ENCODE peak calls at places on chromosomes 3 and 15, in eight cellular contexts. M is K562, V is HepG2, N is H1, K is A549, J is endothelial cell of umbilical vein, G is HCT116, Z is GM12878. W is an unnamed sample.
A peak's percentile ranks its signal among the peaks of the same experiment; 100 is the strongest.

GRCh38 chr15:68679961-68680371 is 101.2 kb downstream of the CORO2B start:
- DNase-seq in M (no peak), K (no peak), Z (no peak), V (no peak), J (no peak), G (no peak), N (no peak), W (no peak)

GRCh38 chr15:85786778-85787114 is 8.0 kb downstream of the KLHL25 start:
- DNase-seq in V (peak; percentile 56), G (no peak), K (no peak), N (no peak), J (no peak), M (no peak), Z (no peak), W (no peak)

GRCh38 chr3:60536420-60536819 is 714.8 kb downstream of the FHIT start:
- DNase-seq in M (no peak), Z (peak; percentile 66), N (no peak), V (no peak), K (no peak), J (no peak), G (no peak), W (no peak)

GRCh38 chr3:175426805-175427204 is 567.7 kb downstream of the NAALADL2 start:
- DNase-seq in J (no peak), K (no peak), Z (no peak), V (no peak), N (no peak), M (no peak), G (no peak), W (no peak)

GRCh38 chr15:62870216-62870615 is 172.3 kb upstream of the TPM1 start:
- DNase-seq in Z (no peak), M (no peak), N (no peak), V (no peak), J (no peak), G (no peak), K (no peak), W (no peak)

GRCh38 chr3:9224490-9224889 is 25.0 kb downstream of the SRGAP3 start:
- DNase-seq in N (no peak), M (no peak), Z (peak; percentile 53), J (no peak), K (no peak), G (no peak), V (no peak), W (peak; percentile 32)

GRCh38 chr15:100787567-100787941 is 92.1 kb upstream of the ALDH1A3 start:
- DNase-seq in V (no peak), J (no peak), Z (no peak), N (no peak), K (no peak), G (no peak), M (no peak), W (no peak)

GRCh38 chr15:27669641-27670040 is 429.5 kb downstream of the OCA2 start:
- DNase-seq in G (no peak), K (no peak), N (no peak), V (peak; percentile 13), J (no peak), Z (no peak), M (no peak), W (no peak)

GRCh38 chr15:67998599-67999122 is 55.5 kb upstream of the PIAS1 start:
- DNase-seq in M (no peak), N (no peak), K (peak; percentile 50), G (no peak), J (no peak), Z (no peak), V (no peak), W (no peak)

GRCh38 chr15:75109731-75110130 is 86.3 kb downstream of the PPCDC start:
- DNase-seq in N (no peak), M (peak; percentile 4), Z (no peak), G (no peak), V (no peak), K (no peak), J (no peak), W (peak; percentile 67)

GRCh38 chr3:81426826-81427565 is 334.4 kb downstream of the GBE1 start:
- DNase-seq in Z (no peak), N (peak; percentile 13), V (no peak), J (no peak), K (no peak), G (no peak), M (no peak), W (no peak)

GRCh38 chr15:49507261-49507660 is 84.2 kb downstream of the FGF7 start:
- DNase-seq in M (no peak), K (no peak), Z (no peak), N (no peak), V (no peak), J (no peak), G (no peak), W (no peak)

DNA sequence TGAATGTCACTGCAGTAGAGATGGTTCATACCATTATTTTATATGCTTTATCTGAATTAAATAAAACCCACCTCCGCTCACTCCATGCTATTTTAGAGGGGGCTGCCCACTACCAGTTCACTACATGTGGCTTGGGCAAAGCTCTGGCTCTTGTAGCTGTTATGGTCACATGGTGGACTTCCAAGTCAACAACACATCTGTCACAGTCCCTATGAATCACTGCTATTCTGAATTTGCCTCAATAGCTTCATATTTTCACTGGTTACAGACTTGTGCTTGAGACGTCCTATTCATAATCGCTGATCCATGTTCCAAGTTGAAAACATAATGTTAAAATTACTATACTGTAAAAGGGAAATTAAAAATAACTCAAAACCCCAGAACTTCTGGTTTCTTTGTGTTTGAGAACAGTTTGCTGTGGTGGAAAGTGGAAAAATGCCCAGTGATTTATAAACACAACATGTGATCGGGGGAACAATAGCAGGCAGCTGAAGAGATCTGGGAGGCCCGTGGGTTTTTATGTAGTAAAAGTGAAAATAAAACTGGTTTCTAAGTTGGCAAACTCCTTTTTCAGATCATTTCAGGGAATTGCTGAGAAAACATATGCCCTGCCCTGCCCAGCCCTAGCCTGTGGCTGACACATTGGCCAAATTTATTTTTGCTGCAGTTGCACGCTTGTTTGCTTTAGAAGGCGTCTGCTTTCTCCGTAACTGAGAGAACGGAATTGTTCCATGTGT is 128.8 kb upstream of the PRR23C start:
- DNase-seq in G (no peak), V (no peak), K (no peak), Z (peak; percentile 23), M (no peak), J (peak; percentile 41), N (no peak), W (no peak)
- TF ChIP-seq MAX in G (no peak), V (no peak), K (no peak), Z (no peak), M (no peak), J (no peak), N (no peak), W (no peak)

DNA sequence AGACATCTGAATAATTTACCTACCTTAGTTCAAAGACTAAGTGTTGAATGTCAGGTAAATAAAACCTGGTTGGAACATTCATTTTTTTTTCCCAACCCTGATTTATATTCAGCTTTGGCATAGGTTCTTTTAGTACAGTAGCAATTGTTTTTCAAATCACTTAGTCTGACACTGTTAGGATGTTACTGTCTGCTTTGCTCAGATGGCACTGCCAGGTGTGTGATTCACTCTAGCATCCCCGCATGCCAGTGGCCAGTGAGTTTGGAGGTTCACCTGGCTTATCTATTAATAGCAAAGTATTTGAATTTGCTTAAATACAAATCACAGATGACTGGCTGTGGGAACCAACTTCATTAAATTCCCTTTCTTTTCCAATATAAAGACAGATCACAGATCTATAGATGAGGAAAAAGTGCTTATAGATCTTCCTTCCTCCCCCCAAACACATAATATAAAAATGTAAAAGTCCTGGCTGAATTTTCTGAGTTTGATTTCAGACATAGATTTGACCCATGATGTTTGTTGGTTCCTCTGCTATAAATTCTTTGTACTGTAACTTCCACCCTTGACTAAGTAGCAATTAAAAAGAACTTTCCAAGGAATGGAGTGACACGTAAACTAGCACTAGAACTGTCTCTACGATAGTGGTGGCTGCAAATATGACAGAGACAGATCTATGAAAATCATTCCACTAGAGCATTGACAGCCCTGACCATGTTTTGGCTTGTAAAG is 3.9 kb downstream of the THBS1 start:
- DNase-seq in V (no peak), M (no peak), Z (no peak), J (peak; percentile 31), K (no peak), G (no peak), N (no peak), W (no peak)
- TF ChIP-seq POLR2A in V (peak; percentile 15), M (no peak), Z (no peak), J (no peak), K (no peak), G (no peak), N (peak; percentile 28), W (no peak)

DNA sequence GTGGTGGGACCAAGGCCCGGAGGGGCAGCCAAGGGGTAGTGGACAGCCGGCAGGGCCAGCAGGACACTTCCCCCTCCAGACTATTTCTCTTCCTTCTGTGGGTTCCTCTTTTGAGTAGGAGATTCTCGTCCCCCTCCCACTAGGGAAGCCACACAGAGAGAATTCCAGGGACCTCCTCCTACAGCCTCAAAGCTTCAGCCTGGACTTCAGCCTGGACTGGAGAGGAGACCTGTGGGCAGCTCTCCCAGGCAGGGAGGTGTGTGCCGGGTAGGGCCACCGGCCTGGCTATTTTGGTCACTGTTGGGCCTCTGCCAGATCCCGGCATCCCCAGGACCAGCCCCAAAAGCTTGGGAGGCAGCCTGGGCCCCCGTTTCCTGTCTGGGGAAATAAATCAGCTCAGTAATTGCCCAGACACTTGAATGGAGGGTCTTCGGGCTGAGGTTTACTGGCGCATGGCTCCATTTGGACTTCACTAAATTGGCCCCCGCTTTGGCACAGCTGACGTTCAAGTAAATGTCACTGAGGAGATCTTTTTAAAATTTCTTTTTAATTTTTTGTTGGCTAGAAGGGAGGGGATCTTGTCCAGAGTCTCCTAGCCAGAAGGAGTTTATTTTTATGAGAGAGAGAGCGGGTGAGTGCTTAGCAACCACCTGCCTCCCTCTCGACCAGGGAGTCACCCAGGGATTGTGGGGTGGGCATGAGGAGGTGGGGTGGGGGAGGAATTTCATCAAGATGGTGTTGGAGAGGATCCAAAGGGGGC is 1.4 kb downstream of the SLC6A6 start:
- DNase-seq in N (no peak), V (peak; percentile 27), K (no peak), J (peak; percentile 14), M (peak; percentile 59), Z (no peak), G (no peak), W (peak; percentile 57)
- TF ChIP-seq MAX in N (no peak), V (no peak), K (no peak), J (no peak), M (peak; percentile 2), Z (no peak), G (no peak), W (no peak)

GRCh38 chr3:14560110-14560509 is 20.0 kb upstream of the GRIP2 start:
- DNase-seq in M (no peak), G (no peak), K (no peak), N (no peak), J (no peak), V (no peak), Z (no peak), W (no peak)
- TF ChIP-seq POLR2A in M (no peak), G (no peak), K (no peak), N (no peak), J (no peak), V (no peak), Z (no peak), W (no peak)

W was measured in NB4.